ENCODE peak calls at places on chromosomes 6 and 20, in four cellular contexts. One of them, this sample, is unnamed.

GRCh38 chr6:136396908-136397307 is 107.3 kb upstream of the BCLAF1 start:
- DNase-seq in upper lobe of left lung: no peak
- DNase-seq in ovary: no peak
- DNase-seq in tibial nerve: no peak
- DNase-seq in this sample: no peak

GRCh38 chr6:96391776-96392175 is 129.8 kb upstream of the UFL1 start:
- DNase-seq in upper lobe of left lung: no peak
- DNase-seq in tibial nerve: no peak
- DNase-seq in ovary: peak; percentile 19
- DNase-seq in this sample: no peak

GRCh38 chr6:121520337-121521163 is 85.1 kb downstream of the GJA1 start:
- DNase-seq in tibial nerve: no peak
- DNase-seq in upper lobe of left lung: no peak
- DNase-seq in ovary: no peak
- DNase-seq in this sample: no peak

GRCh38 chr6:150363733-150364132 is 5.1 kb upstream of the IYD start:
- DNase-seq in upper lobe of left lung: no peak
- DNase-seq in tibial nerve: no peak
- DNase-seq in ovary: no peak
- DNase-seq in this sample: no peak

GRCh38 chr6:57247603-57248002 is 25.5 kb upstream of the RAB23 start:
- DNase-seq in ovary: no peak
- DNase-seq in upper lobe of left lung: no peak
- DNase-seq in tibial nerve: no peak
- DNase-seq in this sample: no peak

GRCh38 chr6:100809346-100809745 is 71.8 kb downstream of the ASCC3 start:
- DNase-seq in ovary: no peak
- DNase-seq in upper lobe of left lung: no peak
- DNase-seq in tibial nerve: no peak
- DNase-seq in this sample: no peak

GRCh38 chr6:34867484-34867883 is 20.4 kb downstream of the TAF11 start:
- DNase-seq in ovary: no peak
- DNase-seq in tibial nerve: no peak
- DNase-seq in upper lobe of left lung: no peak
- DNase-seq in this sample: no peak

GRCh38 chr6:82331031-82331773 is 32.4 kb upstream of the TPBG start:
- DNase-seq in ovary: no peak
- DNase-seq in tibial nerve: no peak
- DNase-seq in upper lobe of left lung: no peak
- DNase-seq in this sample: no peak

GRCh38 chr6:46090115-46091079 is 39.4 kb upstream of the ENPP4 start:
- DNase-seq in tibial nerve: peak; percentile 30
- DNase-seq in ovary: peak; percentile 48
- DNase-seq in upper lobe of left lung: no peak
- DNase-seq in this sample: no peak

GRCh38 chr20:15643713-15644112 is 929.5 kb downstream of the KIF16B start:
- DNase-seq in tibial nerve: no peak
- DNase-seq in upper lobe of left lung: no peak
- DNase-seq in ovary: no peak
- DNase-seq in this sample: no peak

GRCh38 chr6:18388942-18389341 is 1.8 kb downstream of the RNF144B start:
- DNase-seq in ovary: no peak
- DNase-seq in tibial nerve: no peak
- DNase-seq in upper lobe of left lung: no peak
- DNase-seq in this sample: no peak

GRCh38 chr6:140174509-140174908 is 800.1 kb upstream of the CITED2 start:
- DNase-seq in tibial nerve: no peak
- DNase-seq in upper lobe of left lung: no peak
- DNase-seq in ovary: no peak
- DNase-seq in this sample: no peak

GRCh38 chr6:108275971-108276370 is 15.1 kb upstream of the SNX3 start:
- DNase-seq in tibial nerve: no peak
- DNase-seq in upper lobe of left lung: no peak
- DNase-seq in ovary: no peak
- DNase-seq in this sample: no peak

GRCh38 chr20:63101781-63102719 is 95.3 kb upstream of the BHLHE23 start:
- DNase-seq in ovary: peak; percentile 18
- DNase-seq in tibial nerve: no peak
- DNase-seq in upper lobe of left lung: peak; percentile 90
- DNase-seq in this sample: no peak

GRCh38 chr20:41352106-41352505 is 11.5 kb downstream of the LPIN3 start:
- DNase-seq in ovary: no peak
- DNase-seq in upper lobe of left lung: no peak
- DNase-seq in tibial nerve: no peak
- DNase-seq in this sample: no peak

GRCh38 chr6:86306210-86306609 is 631.1 kb upstream of the HTR1E start:
- DNase-seq in tibial nerve: no peak
- DNase-seq in ovary: no peak
- DNase-seq in upper lobe of left lung: no peak
- DNase-seq in this sample: no peak

DNA sequence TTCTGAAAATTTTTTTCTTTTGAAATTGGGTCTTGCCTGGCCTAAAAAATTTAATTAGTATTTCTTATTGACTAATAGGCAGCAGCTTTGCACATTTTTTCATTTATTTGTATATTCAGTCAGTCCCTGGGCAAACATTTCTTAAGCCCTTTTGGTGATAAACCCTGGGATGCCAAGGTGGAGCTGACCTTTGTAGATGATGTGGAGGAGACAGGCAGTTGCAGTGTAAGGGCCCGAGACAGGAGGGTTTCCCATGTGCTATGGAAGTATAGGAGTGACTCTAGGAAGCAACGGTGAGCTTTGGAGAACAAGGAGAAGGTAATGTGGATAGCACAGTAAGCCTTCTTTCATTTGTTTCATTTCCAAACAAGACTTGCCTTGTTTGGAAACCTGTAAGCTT is 3.5 kb downstream of the MYBL2 start:
- DNase-seq in tibial nerve: no peak
- DNase-seq in upper lobe of left lung: no peak
- DNase-seq in ovary: no peak
- DNase-seq in this sample: no peak
- TF ChIP-seq POLR2A in tibial nerve: no peak
- TF ChIP-seq POLR2A in upper lobe of left lung: no peak
- TF ChIP-seq POLR2A in ovary: no peak
- TF ChIP-seq POLR2A in this sample: no peak

GRCh38 chr6:87407896-87408720 is at the start of gene CFAP206:
- DNase-seq in tibial nerve: peak; percentile 50
- DNase-seq in upper lobe of left lung: peak; percentile 94
- DNase-seq in ovary: peak; percentile 84
- DNase-seq in this sample: peak; percentile 15

GRCh38 chr6:87401832-87402231 is 5.9 kb upstream of the CFAP206 start:
- DNase-seq in ovary: no peak
- DNase-seq in tibial nerve: no peak
- DNase-seq in upper lobe of left lung: no peak
- DNase-seq in this sample: no peak

GRCh38 chr6:87408721-87409155 is 966 bp downstream of the CFAP206 start:
- DNase-seq in ovary: no peak
- DNase-seq in tibial nerve: no peak
- DNase-seq in upper lobe of left lung: no peak
- DNase-seq in this sample: no peak

DNA sequence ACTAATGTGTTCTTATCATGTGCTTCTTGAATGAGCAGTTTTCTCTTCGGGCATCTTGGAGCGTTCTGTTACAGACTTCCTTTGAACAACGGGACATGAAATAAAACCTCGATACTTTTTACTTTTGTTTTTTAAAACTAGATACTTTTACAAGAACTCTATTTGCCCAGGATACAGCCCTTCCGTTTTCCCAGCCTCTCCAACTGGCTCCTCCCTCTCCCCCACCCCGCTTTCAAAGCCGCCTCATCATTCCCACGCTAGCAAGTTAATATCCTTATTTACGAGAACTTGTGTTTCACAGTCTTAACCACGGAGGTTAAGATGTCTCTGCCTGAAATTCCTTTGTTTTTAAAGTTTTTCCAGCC is 259 bp upstream of the CFAP206 start:
- DNase-seq in upper lobe of left lung: no peak
- DNase-seq in tibial nerve: no peak
- DNase-seq in ovary: no peak
- DNase-seq in this sample: no peak
- H3K27ac ChIP-seq in upper lobe of left lung: peak overlapping the region; percentile 88
- H3K27ac ChIP-seq in tibial nerve: peak overlapping the region; percentile 49
- H3K27ac ChIP-seq in ovary: peak overlapping the region; percentile 59
- H3K27ac ChIP-seq in this sample: peak overlapping the region; percentile 90

GRCh38 chr6:71289802-71290175 is 1.2 kb downstream of the OGFRL1 start:
- DNase-seq in tibial nerve: no peak
- DNase-seq in ovary: no peak
- DNase-seq in upper lobe of left lung: no peak
- DNase-seq in this sample: no peak

GRCh38 chr6:71287926-71288227 is 734 bp upstream of the OGFRL1 start:
- DNase-seq in tibial nerve: no peak
- DNase-seq in ovary: no peak
- DNase-seq in upper lobe of left lung: no peak
- DNase-seq in this sample: no peak

GRCh38 chr6:71287038-71287437 is 1.6 kb upstream of the OGFRL1 start:
- DNase-seq in upper lobe of left lung: no peak
- DNase-seq in ovary: no peak
- DNase-seq in tibial nerve: peak; percentile 15
- DNase-seq in this sample: no peak

GRCh38 chr6:71289039-71289801 is 609 bp downstream of the OGFRL1 start:
- DNase-seq in upper lobe of left lung: peak; percentile 91
- DNase-seq in tibial nerve: peak; percentile 15
- DNase-seq in ovary: peak; percentile 37
- DNase-seq in this sample: no peak

DNA sequence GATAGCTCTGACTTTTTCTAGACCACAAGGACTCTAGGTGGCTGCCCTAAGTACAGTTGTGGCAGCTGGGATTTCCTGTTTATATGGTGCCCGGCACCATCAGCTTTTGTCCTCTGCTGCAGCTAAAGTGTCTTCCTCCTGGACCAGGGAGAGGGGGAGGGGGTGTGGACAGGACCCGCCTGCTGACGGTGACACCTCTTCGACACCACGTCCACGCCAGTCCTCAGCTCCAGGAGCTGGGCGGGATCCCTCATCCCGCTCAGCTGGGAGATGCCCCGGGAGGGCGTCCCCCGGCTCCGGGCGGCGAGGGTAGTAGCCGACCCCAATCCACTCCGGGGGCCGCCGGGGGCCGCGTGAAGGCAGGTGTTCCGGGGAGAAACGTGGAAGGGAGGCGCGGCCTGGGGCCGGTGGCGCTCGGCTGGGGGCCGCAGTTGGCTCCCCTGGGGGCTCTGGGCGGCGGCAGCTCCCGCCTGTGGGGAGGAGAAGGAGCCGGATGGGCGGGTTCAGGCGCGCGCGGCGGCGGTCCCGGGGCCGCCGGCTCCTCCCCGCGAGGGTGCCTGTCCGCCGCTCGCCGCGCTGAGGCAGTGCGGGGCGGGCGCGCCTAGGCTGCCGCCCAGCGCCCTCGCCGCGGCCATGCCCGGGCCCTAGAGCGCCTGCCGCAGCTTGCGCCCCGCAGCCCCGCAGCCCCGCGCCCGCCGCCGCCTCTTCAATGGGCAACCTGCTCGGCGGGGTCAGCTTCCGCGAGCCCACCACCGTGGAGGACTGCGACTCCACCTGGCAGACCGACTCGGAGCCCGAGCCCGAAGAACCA is at the start of gene OGFRL1:
- DNase-seq in tibial nerve: peak; percentile 58
- DNase-seq in ovary: peak; percentile 62
- DNase-seq in upper lobe of left lung: peak; percentile 96
- DNase-seq in this sample: no peak
- TF ChIP-seq POLR2A in tibial nerve: peak; percentile 90
- TF ChIP-seq POLR2A in ovary: peak; percentile 30
- TF ChIP-seq POLR2A in upper lobe of left lung: peak; percentile 86
- TF ChIP-seq POLR2A in this sample: no peak

GRCh38 chr6:30091577-30092381 is 16.2 kb upstream of the RNF39 start:
- DNase-seq in ovary: no peak
- DNase-seq in upper lobe of left lung: no peak
- DNase-seq in tibial nerve: no peak
- DNase-seq in this sample: no peak
- H3K27ac ChIP-seq in ovary: no peak overlapping the region
- H3K27ac ChIP-seq in upper lobe of left lung: no peak overlapping the region
- H3K27ac ChIP-seq in tibial nerve: no peak overlapping the region
- H3K27ac ChIP-seq in this sample: no peak overlapping the region

GRCh38 chr6:6820688-6821238 is 232.2 kb downstream of the LY86 start:
- DNase-seq in ovary: no peak
- DNase-seq in tibial nerve: no peak
- DNase-seq in upper lobe of left lung: no peak
- DNase-seq in this sample: no peak
- TF ChIP-seq POLR2A in ovary: no peak
- TF ChIP-seq POLR2A in tibial nerve: no peak
- TF ChIP-seq POLR2A in upper lobe of left lung: no peak
- TF ChIP-seq POLR2A in this sample: no peak

GRCh38 chr6:32167761-32168262 is 3.4 kb downstream of the EGFL8 start:
- DNase-seq in ovary: no peak
- DNase-seq in tibial nerve: no peak
- DNase-seq in upper lobe of left lung: no peak
- DNase-seq in this sample: no peak
- H3K27ac ChIP-seq in ovary: no peak overlapping the region
- H3K27ac ChIP-seq in tibial nerve: peak overlapping the region; percentile 59
- H3K27ac ChIP-seq in upper lobe of left lung: no peak overlapping the region
- H3K27ac ChIP-seq in this sample: no peak overlapping the region

GRCh38 chr6:13814176-13814937 is at the start of gene MCUR1:
- DNase-seq in upper lobe of left lung: peak; percentile 97
- DNase-seq in tibial nerve: peak; percentile 77
- DNase-seq in ovary: peak; percentile 81
- DNase-seq in this sample: peak; percentile 63
- TF ChIP-seq POLR2A in upper lobe of left lung: peak; percentile 94
- TF ChIP-seq POLR2A in tibial nerve: peak; percentile 80
- TF ChIP-seq POLR2A in ovary: peak; percentile 71
- TF ChIP-seq POLR2A in this sample: no peak

DNA sequence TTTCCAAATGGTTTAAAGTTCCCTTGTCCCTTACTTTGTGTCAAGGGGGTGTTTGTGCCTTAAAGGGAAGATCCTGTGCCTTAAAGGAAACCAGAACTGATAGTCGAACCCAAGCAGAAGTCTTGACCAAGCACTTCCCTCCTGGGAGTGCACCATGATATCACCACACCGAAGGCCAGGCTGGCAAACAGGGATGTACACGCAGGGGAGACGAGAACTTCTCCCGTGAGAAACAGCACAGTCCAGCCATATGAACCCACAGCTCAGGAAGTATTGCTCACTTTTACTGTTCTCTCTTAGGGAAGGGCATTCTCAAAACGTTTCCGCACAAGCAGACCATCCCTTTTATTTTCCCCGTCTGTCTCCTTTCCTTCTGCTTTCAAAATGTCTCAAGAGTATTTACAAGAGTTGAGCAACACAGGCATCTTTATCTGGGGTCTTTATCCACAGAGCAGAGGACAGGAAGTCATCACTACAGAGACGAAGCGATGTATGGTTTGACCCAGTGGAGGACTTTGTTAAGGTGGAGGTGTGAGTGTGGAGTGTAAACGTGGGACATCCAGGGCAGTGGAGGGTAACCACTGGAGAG is 12.8 kb upstream of the SERPINB1 start:
- DNase-seq in tibial nerve: no peak
- DNase-seq in ovary: no peak
- DNase-seq in upper lobe of left lung: no peak
- DNase-seq in this sample: no peak
- H3K27ac ChIP-seq in tibial nerve: peak overlapping the region; percentile 28
- H3K27ac ChIP-seq in ovary: peak overlapping the region; percentile 64
- H3K27ac ChIP-seq in upper lobe of left lung: peak overlapping the region; percentile 78
- H3K27ac ChIP-seq in this sample: peak overlapping the region; percentile 38

This sample was measured in esophagus squamous epithelium.